ENCODE peak calls at places on chromosomes 2 and 18, in seven cellular contexts. One of them, this sample, is unnamed. For H3K36me3, the result is how much of the 10 kb centered on the place peaks cover.

GRCh38 chr2:126769118-126769517 is 113.2 kb downstream of the GYPC start:
- DNase-seq in naive thymus-derived CD4-positive, alpha-beta T cell: no peak
- DNase-seq in Karpas-422: peak
- DNase-seq in GM23248: no peak
- DNase-seq in pancreas: no peak
- DNase-seq in mucosa of descending colon: no peak
- DNase-seq in left ventricle myocardium inferior: no peak
- DNase-seq in this sample: no peak

GRCh38 chr2:105177546-105178254 is 63.8 kb upstream of the GPR45 start:
- DNase-seq in naive thymus-derived CD4-positive, alpha-beta T cell: no peak
- DNase-seq in Karpas-422: no peak
- DNase-seq in GM23248: no peak
- DNase-seq in pancreas: no peak
- DNase-seq in mucosa of descending colon: no peak
- DNase-seq in left ventricle myocardium inferior: no peak
- DNase-seq in this sample: no peak

GRCh38 chr18:59986139-59986538 is 86.3 kb downstream of the PMAIP1 start:
- DNase-seq in naive thymus-derived CD4-positive, alpha-beta T cell: no peak
- DNase-seq in Karpas-422: no peak
- DNase-seq in GM23248: no peak
- DNase-seq in pancreas: peak
- DNase-seq in mucosa of descending colon: no peak
- DNase-seq in left ventricle myocardium inferior: no peak
- DNase-seq in this sample: no peak

GRCh38 chr18:29874519-29875098 is 1167.9 kb downstream of the DSC3 start:
- DNase-seq in naive thymus-derived CD4-positive, alpha-beta T cell: no peak
- DNase-seq in Karpas-422: peak
- DNase-seq in GM23248: peak
- DNase-seq in pancreas: no peak
- DNase-seq in mucosa of descending colon: no peak
- DNase-seq in left ventricle myocardium inferior: no peak
- DNase-seq in this sample: no peak

GRCh38 chr2:38750793-38751042 is 443 bp downstream of the SRSF7 start:
- DNase-seq in naive thymus-derived CD4-positive, alpha-beta T cell: no peak
- DNase-seq in Karpas-422: peak
- DNase-seq in GM23248: no peak
- DNase-seq in pancreas: peak
- DNase-seq in mucosa of descending colon: peak
- DNase-seq in left ventricle myocardium inferior: peak
- DNase-seq in this sample: peak

GRCh38 chr2:98180456-98180855 is 93.5 kb downstream of the VWA3B start:
- DNase-seq in naive thymus-derived CD4-positive, alpha-beta T cell: no peak
- DNase-seq in Karpas-422: no peak
- DNase-seq in GM23248: no peak
- DNase-seq in pancreas: no peak
- DNase-seq in mucosa of descending colon: no peak
- DNase-seq in left ventricle myocardium inferior: no peak
- DNase-seq in this sample: no peak

GRCh38 chr2:136956050-136956449 is 190.7 kb downstream of the THSD7B start:
- DNase-seq in naive thymus-derived CD4-positive, alpha-beta T cell: no peak
- DNase-seq in Karpas-422: no peak
- DNase-seq in GM23248: no peak
- DNase-seq in pancreas: no peak
- DNase-seq in mucosa of descending colon: no peak
- DNase-seq in left ventricle myocardium inferior: no peak
- DNase-seq in this sample: no peak

GRCh38 chr18:55869965-55870585 is 282.1 kb upstream of the TCF4 start:
- DNase-seq in naive thymus-derived CD4-positive, alpha-beta T cell: no peak
- DNase-seq in Karpas-422: no peak
- DNase-seq in GM23248: peak
- DNase-seq in pancreas: no peak
- DNase-seq in mucosa of descending colon: no peak
- DNase-seq in left ventricle myocardium inferior: peak
- DNase-seq in this sample: no peak

GRCh38 chr2:190656301-190656700 is 7.4 kb downstream of the NAB1 start:
- DNase-seq in naive thymus-derived CD4-positive, alpha-beta T cell: no peak
- DNase-seq in Karpas-422: no peak
- DNase-seq in GM23248: no peak
- DNase-seq in pancreas: no peak
- DNase-seq in mucosa of descending colon: no peak
- DNase-seq in left ventricle myocardium inferior: no peak
- DNase-seq in this sample: no peak

GRCh38 chr2:108837198-108837597 is 50.6 kb downstream of the CCDC138 start:
- DNase-seq in naive thymus-derived CD4-positive, alpha-beta T cell: no peak
- DNase-seq in Karpas-422: no peak
- DNase-seq in GM23248: peak
- DNase-seq in pancreas: no peak
- DNase-seq in mucosa of descending colon: no peak
- DNase-seq in left ventricle myocardium inferior: no peak
- DNase-seq in this sample: no peak

GRCh38 chr2:18378020-18378653 is 182.3 kb downstream of the RDH14 start:
- DNase-seq in naive thymus-derived CD4-positive, alpha-beta T cell: peak
- DNase-seq in Karpas-422: peak
- DNase-seq in GM23248: peak
- DNase-seq in pancreas: no peak
- DNase-seq in mucosa of descending colon: peak
- DNase-seq in left ventricle myocardium inferior: no peak
- DNase-seq in this sample: peak

GRCh38 chr2:171272039-171272438 is 111.3 kb upstream of the TLK1 start:
- DNase-seq in naive thymus-derived CD4-positive, alpha-beta T cell: no peak
- DNase-seq in Karpas-422: no peak
- DNase-seq in GM23248: peak
- DNase-seq in pancreas: no peak
- DNase-seq in mucosa of descending colon: no peak
- DNase-seq in left ventricle myocardium inferior: no peak
- DNase-seq in this sample: no peak

GRCh38 chr2:191202209-191202721 is 42.9 kb upstream of the MYO1B start:
- DNase-seq in naive thymus-derived CD4-positive, alpha-beta T cell: no peak
- DNase-seq in Karpas-422: peak
- DNase-seq in GM23248: peak
- DNase-seq in pancreas: no peak
- DNase-seq in mucosa of descending colon: no peak
- DNase-seq in left ventricle myocardium inferior: no peak
- DNase-seq in this sample: no peak

GRCh38 chr2:110906613-110907365 is 174.4 kb downstream of the ACOXL start:
- DNase-seq in naive thymus-derived CD4-positive, alpha-beta T cell: no peak
- DNase-seq in Karpas-422: no peak
- DNase-seq in GM23248: no peak
- DNase-seq in pancreas: no peak
- DNase-seq in mucosa of descending colon: no peak
- DNase-seq in left ventricle myocardium inferior: no peak
- DNase-seq in this sample: no peak

GRCh38 chr18:621181-621580 is 24.4 kb downstream of the CLUL1 start:
- DNase-seq in naive thymus-derived CD4-positive, alpha-beta T cell: no peak
- DNase-seq in Karpas-422: no peak
- DNase-seq in GM23248: peak
- DNase-seq in pancreas: no peak
- DNase-seq in mucosa of descending colon: no peak
- DNase-seq in left ventricle myocardium inferior: no peak
- DNase-seq in this sample: no peak

GRCh38 chr2:85011747-85012146 is 40.8 kb downstream of the KCMF1 start:
- DNase-seq in naive thymus-derived CD4-positive, alpha-beta T cell: no peak
- DNase-seq in Karpas-422: no peak
- DNase-seq in GM23248: no peak
- DNase-seq in pancreas: no peak
- DNase-seq in mucosa of descending colon: no peak
- DNase-seq in left ventricle myocardium inferior: no peak
- DNase-seq in this sample: no peak

GRCh38 chr2:229591611-229592010 is 122.7 kb downstream of the DNER start:
- DNase-seq in naive thymus-derived CD4-positive, alpha-beta T cell: no peak
- DNase-seq in Karpas-422: no peak
- DNase-seq in GM23248: no peak
- DNase-seq in pancreas: no peak
- DNase-seq in mucosa of descending colon: no peak
- DNase-seq in left ventricle myocardium inferior: no peak
- DNase-seq in this sample: no peak

GRCh38 chr18:13539050-13539449 is 187.3 kb downstream of the FAM210A start:
- DNase-seq in naive thymus-derived CD4-positive, alpha-beta T cell: peak
- DNase-seq in Karpas-422: peak
- DNase-seq in GM23248: no peak
- DNase-seq in pancreas: no peak
- DNase-seq in mucosa of descending colon: peak
- DNase-seq in left ventricle myocardium inferior: no peak
- DNase-seq in this sample: peak

GRCh38 chr18:46650681-46651080 is 6.3 kb downstream of the LOXHD1 start:
- DNase-seq in naive thymus-derived CD4-positive, alpha-beta T cell: no peak
- DNase-seq in Karpas-422: no peak
- DNase-seq in GM23248: no peak
- DNase-seq in pancreas: no peak
- DNase-seq in mucosa of descending colon: no peak
- DNase-seq in left ventricle myocardium inferior: no peak
- DNase-seq in this sample: no peak

GRCh38 chr18:50201476-50201875 is 6.5 kb upstream of the MYO5B start:
- DNase-seq in naive thymus-derived CD4-positive, alpha-beta T cell: no peak
- DNase-seq in Karpas-422: no peak
- DNase-seq in GM23248: no peak
- DNase-seq in pancreas: no peak
- DNase-seq in mucosa of descending colon: no peak
- DNase-seq in left ventricle myocardium inferior: no peak
- DNase-seq in this sample: no peak

GRCh38 chr2:69524799-69525198 is 87.6 kb upstream of the NFU1 start:
- DNase-seq in naive thymus-derived CD4-positive, alpha-beta T cell: no peak
- DNase-seq in Karpas-422: no peak
- DNase-seq in GM23248: no peak
- DNase-seq in pancreas: no peak
- DNase-seq in mucosa of descending colon: no peak
- DNase-seq in left ventricle myocardium inferior: no peak
- DNase-seq in this sample: no peak

GRCh38 chr2:69298261-69298660 is 88.8 kb downstream of the GFPT1 start:
- DNase-seq in naive thymus-derived CD4-positive, alpha-beta T cell: no peak
- DNase-seq in Karpas-422: no peak
- DNase-seq in GM23248: peak
- DNase-seq in pancreas: no peak
- DNase-seq in mucosa of descending colon: no peak
- DNase-seq in left ventricle myocardium inferior: no peak
- DNase-seq in this sample: no peak

DNA sequence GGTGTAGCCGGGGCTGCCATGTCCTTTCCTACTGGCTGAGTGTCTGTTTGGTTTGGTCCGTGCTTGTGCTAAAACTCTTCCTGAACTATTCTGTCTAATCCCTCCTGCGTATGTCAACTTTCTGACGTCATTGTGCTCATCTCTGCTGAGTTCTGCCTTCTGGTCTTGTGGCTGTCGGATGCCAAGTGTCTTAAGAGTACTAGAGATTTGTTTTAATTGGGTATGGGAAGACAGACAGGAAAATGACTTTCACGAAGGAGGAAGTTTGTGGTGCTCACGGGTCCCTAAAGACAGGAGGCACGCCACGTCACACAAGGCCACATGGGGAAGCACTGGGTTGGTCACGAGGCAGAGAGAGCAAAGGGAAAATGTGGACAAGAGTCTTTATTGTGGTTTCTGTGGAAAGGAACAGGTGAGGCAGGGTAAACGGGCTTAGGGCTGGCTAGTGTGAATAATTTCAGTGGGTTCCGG is 31.9 kb upstream of the NTSR2 start:
- DNase-seq in naive thymus-derived CD4-positive, alpha-beta T cell: no peak
- DNase-seq in Karpas-422: no peak
- DNase-seq in GM23248: no peak
- DNase-seq in pancreas: no peak
- DNase-seq in mucosa of descending colon: peak
- DNase-seq in left ventricle myocardium inferior: no peak
- DNase-seq in this sample: peak
- H3K36me3 ChIP-seq in naive thymus-derived CD4-positive, alpha-beta T cell: under half
- H3K36me3 ChIP-seq in Karpas-422: under half
- H3K36me3 ChIP-seq in GM23248: under half
- H3K36me3 ChIP-seq in pancreas: under half
- H3K36me3 ChIP-seq in mucosa of descending colon: under half
- H3K36me3 ChIP-seq in left ventricle myocardium inferior: under half
- H3K36me3 ChIP-seq in this sample: under half

GRCh38 chr18:57210101-57210661 is 63.3 kb downstream of the BOD1L2 start:
- DNase-seq in naive thymus-derived CD4-positive, alpha-beta T cell: no peak
- DNase-seq in Karpas-422: no peak
- DNase-seq in GM23248: peak
- DNase-seq in pancreas: no peak
- DNase-seq in mucosa of descending colon: peak
- DNase-seq in left ventricle myocardium inferior: peak
- DNase-seq in this sample: no peak
- H3K4me3 ChIP-seq in naive thymus-derived CD4-positive, alpha-beta T cell: no peak
- H3K4me3 ChIP-seq in Karpas-422: no peak
- H3K4me3 ChIP-seq in GM23248: no peak
- H3K4me3 ChIP-seq in pancreas: no peak
- H3K4me3 ChIP-seq in mucosa of descending colon: no peak
- H3K4me3 ChIP-seq in left ventricle myocardium inferior: peak
- H3K4me3 ChIP-seq in this sample: no peak

DNA sequence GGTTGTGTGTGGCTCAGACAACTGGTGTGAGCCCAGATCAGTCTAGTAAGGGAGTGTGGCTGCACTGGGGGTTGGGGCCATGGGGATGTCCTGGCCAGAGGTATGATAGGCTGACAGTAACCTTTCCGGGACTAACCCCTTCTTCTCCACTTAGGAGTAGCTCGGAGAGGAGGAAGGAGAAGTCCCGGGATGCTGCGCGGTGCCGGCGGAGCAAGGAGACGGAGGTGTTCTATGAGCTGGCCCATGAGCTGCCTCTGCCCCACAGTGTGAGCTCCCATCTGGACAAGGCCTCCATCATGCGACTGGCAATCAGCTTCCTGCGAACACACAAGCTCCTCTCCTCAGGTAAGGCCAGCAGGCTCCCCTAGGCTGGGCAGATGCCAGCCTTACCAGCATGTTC is 49.5 kb downstream of the EPAS1 start:
- DNase-seq in naive thymus-derived CD4-positive, alpha-beta T cell: no peak
- DNase-seq in Karpas-422: no peak
- DNase-seq in GM23248: no peak
- DNase-seq in pancreas: no peak
- DNase-seq in mucosa of descending colon: no peak
- DNase-seq in left ventricle myocardium inferior: no peak
- DNase-seq in this sample: no peak
- H3K36me3 ChIP-seq in naive thymus-derived CD4-positive, alpha-beta T cell: under half
- H3K36me3 ChIP-seq in Karpas-422: under half
- H3K36me3 ChIP-seq in GM23248: under half
- H3K36me3 ChIP-seq in pancreas: under half
- H3K36me3 ChIP-seq in mucosa of descending colon: under half
- H3K36me3 ChIP-seq in left ventricle myocardium inferior: under half
- H3K36me3 ChIP-seq in this sample: under half

DNA sequence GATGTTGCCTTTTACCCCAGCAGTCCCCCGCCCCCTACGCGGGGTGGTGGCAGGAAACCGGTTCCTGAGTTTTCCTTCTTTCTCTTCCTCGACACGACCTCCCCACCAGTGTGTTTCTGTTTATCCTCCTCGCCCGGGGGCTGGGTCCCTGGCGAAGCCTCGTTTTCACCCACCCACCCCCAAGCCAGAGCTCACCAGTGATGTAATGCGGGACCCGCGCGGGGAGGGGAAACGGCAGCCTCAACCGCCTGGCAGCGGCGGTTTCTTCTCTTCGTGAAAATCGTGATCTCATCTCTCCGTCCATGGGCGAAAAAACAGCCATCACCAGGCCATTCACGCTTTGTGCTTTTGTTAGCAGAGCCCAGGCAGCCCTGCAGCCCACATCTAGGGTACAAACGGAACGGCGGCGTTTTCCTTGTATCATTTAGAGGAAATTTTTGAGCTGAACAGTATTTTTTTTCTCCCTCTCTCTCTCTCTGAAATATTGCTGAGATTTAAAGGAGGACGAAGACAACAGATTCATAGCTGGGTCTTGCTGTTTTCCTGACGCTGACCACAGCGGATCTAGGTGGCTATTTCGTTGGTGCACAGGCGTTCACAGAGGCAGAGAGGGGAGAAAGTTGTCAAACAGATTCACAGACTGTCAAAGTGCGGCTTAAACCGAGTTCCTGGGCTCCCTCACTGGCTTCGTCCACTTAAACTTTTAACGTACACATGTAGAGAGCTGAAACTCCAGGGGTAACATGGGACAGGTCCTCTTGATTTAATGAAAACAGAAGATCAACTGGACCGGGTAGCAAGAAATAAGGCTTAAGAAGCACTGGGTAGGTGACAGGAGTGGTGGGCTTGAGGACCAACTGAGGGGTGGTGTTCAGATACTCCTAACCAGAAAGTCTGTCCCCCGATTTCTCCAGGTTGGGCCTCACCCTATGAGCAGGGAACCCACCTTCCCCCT is 21.9 kb upstream of the PAX3 start:
- DNase-seq in naive thymus-derived CD4-positive, alpha-beta T cell: no peak
- DNase-seq in Karpas-422: no peak
- DNase-seq in GM23248: peak
- DNase-seq in pancreas: peak
- DNase-seq in mucosa of descending colon: no peak
- DNase-seq in left ventricle myocardium inferior: peak
- DNase-seq in this sample: no peak
- H3K4me3 ChIP-seq in naive thymus-derived CD4-positive, alpha-beta T cell: no peak
- H3K4me3 ChIP-seq in Karpas-422: no peak
- H3K4me3 ChIP-seq in GM23248: no peak
- H3K4me3 ChIP-seq in pancreas: peak
- H3K4me3 ChIP-seq in mucosa of descending colon: no peak
- H3K4me3 ChIP-seq in left ventricle myocardium inferior: peak
- H3K4me3 ChIP-seq in this sample: peak

This sample was measured in Peyer's patch.